ENCODE peak calls at places on chromosomes 6 and 20, in seven cellular contexts. One of them, this sample, is unnamed.

GRCh38 chr6:165876568-165876967 is 213.5 kb upstream of the PDE10A start:
- DNase-seq in astrocyte: peak; percentile 6
- DNase-seq in NCI-H226: no peak
- DNase-seq in OCI-LY7: no peak
- DNase-seq in psoas muscle: peak; percentile 51
- DNase-seq in thyroid gland: peak; percentile 44
- DNase-seq in EL: no peak
- DNase-seq in this sample: no peak

GRCh38 chr20:50224553-50225255 is 34.1 kb downstream of the CEBPB start:
- DNase-seq in thyroid gland: peak; percentile 49
- DNase-seq in NCI-H226: peak; percentile 55
- DNase-seq in psoas muscle: peak; percentile 86
- DNase-seq in astrocyte: peak; percentile 95
- DNase-seq in EL: peak; percentile 88
- DNase-seq in OCI-LY7: no peak
- DNase-seq in this sample: no peak

GRCh38 chr6:19929312-19929711 is 92.1 kb downstream of the ID4 start:
- DNase-seq in astrocyte: no peak
- DNase-seq in NCI-H226: no peak
- DNase-seq in psoas muscle: no peak
- DNase-seq in OCI-LY7: no peak
- DNase-seq in thyroid gland: no peak
- DNase-seq in EL: no peak
- DNase-seq in this sample: no peak

GRCh38 chr6:107634147-107635057 is 144.5 kb downstream of the SOBP start:
- DNase-seq in EL: no peak
- DNase-seq in psoas muscle: peak; percentile 27
- DNase-seq in NCI-H226: no peak
- DNase-seq in astrocyte: no peak
- DNase-seq in OCI-LY7: no peak
- DNase-seq in thyroid gland: peak; percentile 16
- DNase-seq in this sample: peak; percentile 24

GRCh38 chr20:32893878-32894483 is 35.3 kb downstream of the EFCAB8 start:
- DNase-seq in NCI-H226: no peak
- DNase-seq in OCI-LY7: peak; percentile 34
- DNase-seq in psoas muscle: no peak
- DNase-seq in astrocyte: no peak
- DNase-seq in thyroid gland: peak; percentile 43
- DNase-seq in EL: peak; percentile 24
- DNase-seq in this sample: no peak

GRCh38 chr6:1244941-1245340 is 67.0 kb upstream of the FOXQ1 start:
- DNase-seq in NCI-H226: no peak
- DNase-seq in OCI-LY7: no peak
- DNase-seq in thyroid gland: no peak
- DNase-seq in EL: no peak
- DNase-seq in psoas muscle: no peak
- DNase-seq in astrocyte: no peak
- DNase-seq in this sample: no peak

GRCh38 chr6:89079611-89080213 is 839 bp upstream of the PNRC1 start:
- DNase-seq in thyroid gland: peak; percentile 58
- DNase-seq in EL: peak; percentile 65
- DNase-seq in NCI-H226: no peak
- DNase-seq in astrocyte: peak; percentile 56
- DNase-seq in OCI-LY7: peak; percentile 58
- DNase-seq in psoas muscle: peak; percentile 45
- DNase-seq in this sample: peak; percentile 40

GRCh38 chr20:24962182-24962492 is 13.1 kb downstream of the CST7 start:
- DNase-seq in EL: no peak
- DNase-seq in NCI-H226: no peak
- DNase-seq in thyroid gland: no peak
- DNase-seq in astrocyte: no peak
- DNase-seq in OCI-LY7: no peak
- DNase-seq in psoas muscle: no peak
- DNase-seq in this sample: no peak

GRCh38 chr20:45974896-45975565 is 3.0 kb upstream of the ZNF335 start:
- DNase-seq in psoas muscle: no peak
- DNase-seq in NCI-H226: no peak
- DNase-seq in EL: no peak
- DNase-seq in thyroid gland: no peak
- DNase-seq in astrocyte: no peak
- DNase-seq in OCI-LY7: no peak
- DNase-seq in this sample: no peak

GRCh38 chr20:57095426-57095825 is 171.0 kb downstream of the BMP7 start:
- DNase-seq in psoas muscle: no peak
- DNase-seq in EL: no peak
- DNase-seq in astrocyte: no peak
- DNase-seq in OCI-LY7: no peak
- DNase-seq in NCI-H226: no peak
- DNase-seq in thyroid gland: no peak
- DNase-seq in this sample: no peak

GRCh38 chr6:89776583-89777233 is 42.9 kb downstream of the MDN1 start:
- DNase-seq in thyroid gland: no peak
- DNase-seq in NCI-H226: no peak
- DNase-seq in OCI-LY7: no peak
- DNase-seq in EL: no peak
- DNase-seq in psoas muscle: no peak
- DNase-seq in astrocyte: no peak
- DNase-seq in this sample: no peak

GRCh38 chr20:6765469-6766058 is 1.9 kb upstream of the BMP2 start:
- DNase-seq in NCI-H226: no peak
- DNase-seq in EL: peak; percentile 58
- DNase-seq in astrocyte: peak; percentile 31
- DNase-seq in OCI-LY7: peak; percentile 43
- DNase-seq in thyroid gland: no peak
- DNase-seq in psoas muscle: no peak
- DNase-seq in this sample: peak; percentile 19

GRCh38 chr20:62675156-62675871 is 33.0 kb downstream of the SLCO4A1 start:
- DNase-seq in thyroid gland: no peak
- DNase-seq in EL: peak; percentile 56
- DNase-seq in OCI-LY7: no peak
- DNase-seq in psoas muscle: no peak
- DNase-seq in astrocyte: no peak
- DNase-seq in NCI-H226: no peak
- DNase-seq in this sample: no peak

GRCh38 chr6:51541847-51542246 is 545.6 kb downstream of the PKHD1 start:
- DNase-seq in NCI-H226: no peak
- DNase-seq in astrocyte: no peak
- DNase-seq in psoas muscle: no peak
- DNase-seq in EL: no peak
- DNase-seq in thyroid gland: no peak
- DNase-seq in OCI-LY7: no peak
- DNase-seq in this sample: no peak

GRCh38 chr6:5663256-5663655 is 343.5 kb downstream of the NRN1 start:
- DNase-seq in thyroid gland: no peak
- DNase-seq in psoas muscle: no peak
- DNase-seq in OCI-LY7: no peak
- DNase-seq in astrocyte: no peak
- DNase-seq in EL: no peak
- DNase-seq in NCI-H226: no peak
- DNase-seq in this sample: no peak

GRCh38 chr6:46059608-46060007 is 43.9 kb upstream of the CLIC5 start:
- DNase-seq in OCI-LY7: no peak
- DNase-seq in psoas muscle: no peak
- DNase-seq in NCI-H226: no peak
- DNase-seq in thyroid gland: no peak
- DNase-seq in EL: no peak
- DNase-seq in astrocyte: no peak
- DNase-seq in this sample: no peak

GRCh38 chr6:89291256-89291819 is 23.8 kb downstream of the GABRR2 start:
- DNase-seq in thyroid gland: no peak
- DNase-seq in astrocyte: no peak
- DNase-seq in OCI-LY7: no peak
- DNase-seq in NCI-H226: no peak
- DNase-seq in EL: no peak
- DNase-seq in psoas muscle: no peak
- DNase-seq in this sample: no peak

GRCh38 chr6:20569000-20569610 is 34.8 kb downstream of the CDKAL1 start:
- DNase-seq in EL: peak; percentile 17
- DNase-seq in thyroid gland: no peak
- DNase-seq in astrocyte: peak; percentile 48
- DNase-seq in OCI-LY7: no peak
- DNase-seq in NCI-H226: peak; percentile 18
- DNase-seq in psoas muscle: no peak
- DNase-seq in this sample: no peak

This sample was measured in naive B cell.